ENCODE peak calls at places on chromosomes 11 and 22, in seven cellular contexts. S is A673, E is heart left ventricle, H is H1, G is dorsolateral prefrontal cortex, C is right atrium auricular region, R is fibroblast of lung. T is an unnamed sample.
A peak's percentile ranks its signal among the peaks of the same experiment; 100 is the strongest.

GRCh38 chr11:28767574-28767973 is 659.4 kb downstream of the METTL15 start:
- DNase-seq in E (no peak), R (peak; percentile 93), C (no peak), G (no peak), H (no peak), S (no peak), T (peak; percentile 61)

GRCh38 chr11:821513-822371 is 3.0 kb downstream of the PNPLA2 start:
- DNase-seq in S (no peak), C (no peak), R (no peak), E (peak; percentile 74), H (no peak), G (peak; percentile 57), T (no peak)

GRCh38 chr11:46678741-46679130 is 21.7 kb downstream of the ARHGAP1 start:
- DNase-seq in E (no peak), G (no peak), S (no peak), H (no peak), R (no peak), C (no peak), T (no peak)

GRCh38 chr11:33618363-33618735 is 82.3 kb downstream of the C11orf91 start:
- DNase-seq in R (no peak), G (no peak), S (no peak), H (no peak), C (no peak), E (no peak), T (no peak)

GRCh38 chr22:43861529-43861928 is 784 bp downstream of the SULT4A1 start:
- DNase-seq in S (no peak), G (peak; percentile 56), H (no peak), R (peak; percentile 21), E (no peak), C (no peak), T (no peak)

GRCh38 chr11:115590254-115590653 is 86.0 kb upstream of the CADM1 start:
- DNase-seq in C (no peak), G (no peak), H (no peak), E (peak; percentile 44), R (no peak), S (no peak), T (no peak)

GRCh38 chr11:66957971-66958231 is 282 bp downstream of the PC start:
- DNase-seq in C (no peak), S (no peak), H (no peak), E (no peak), G (no peak), R (no peak), T (no peak)

GRCh38 chr11:30049214-30049613 is 32.4 kb upstream of the KCNA4 start:
- DNase-seq in R (no peak), H (no peak), G (no peak), C (no peak), S (no peak), E (no peak), T (no peak)

GRCh38 chr11:102666331-102666957 is 39.1 kb downstream of the MMP27 start:
- DNase-seq in G (no peak), C (no peak), S (peak; percentile 79), H (no peak), E (no peak), R (peak; percentile 39), T (peak; percentile 44)

GRCh38 chr11:17673951-17674350 is 45.4 kb upstream of the MYOD1 start:
- DNase-seq in G (no peak), H (no peak), C (no peak), S (no peak), R (peak; percentile 53), E (no peak), T (peak; percentile 22)

GRCh38 chr11:2209900-2210321 is 38.3 kb upstream of the TH start:
- DNase-seq in H (no peak), S (no peak), G (no peak), E (no peak), C (peak; percentile 28), R (no peak), T (no peak)

GRCh38 chr11:9001736-9002135 is 2.1 kb downstream of the NRIP3 start:
- DNase-seq in H (no peak), S (peak; percentile 9), R (peak; percentile 88), E (no peak), G (no peak), C (no peak), T (peak; percentile 92)

GRCh38 chr11:93494341-93494740 is 48.9 kb downstream of the SMCO4 start:
- DNase-seq in H (no peak), E (no peak), C (no peak), R (peak; percentile 94), G (no peak), S (peak; percentile 27), T (peak; percentile 16)

GRCh38 chr11:61828629-61829407 is 718 bp downstream of the FADS2 start:
- DNase-seq in C (no peak), G (no peak), R (peak; percentile 36), E (peak; percentile 63), H (no peak), S (peak; percentile 72), T (no peak)

GRCh38 chr11:20005747-20006146 is 154.5 kb downstream of the DBX1 start:
- DNase-seq in C (no peak), H (no peak), S (no peak), E (no peak), G (no peak), R (no peak), T (no peak)

GRCh38 chr11:34926831-34927132 is 10.4 kb downstream of the PDHX start:
- DNase-seq in S (no peak), E (no peak), R (peak; percentile 53), H (no peak), G (no peak), C (no peak), T (no peak)

GRCh38 chr22:27853404-27853803 is 51.8 kb upstream of the MN1 start:
- DNase-seq in S (no peak), E (no peak), R (no peak), H (no peak), C (no peak), G (no peak), T (no peak)

GRCh38 chr11:129075757-129076156 is 116.4 kb downstream of the ARHGAP32 start:
- DNase-seq in S (no peak), G (no peak), R (no peak), C (no peak), E (no peak), H (no peak), T (no peak)

GRCh38 chr22:30635273-30636225 is at the start of gene SLC35E4:
- DNase-seq in R (peak; percentile 87), G (peak; percentile 93), S (peak; percentile 92), H (peak; percentile 69), C (peak; percentile 92), E (peak; percentile 95), T (peak; percentile 76)

GRCh38 chr11:6705905-6706535 is 22.9 kb upstream of the MRPL17 start:
- DNase-seq in H (no peak), C (no peak), E (no peak), R (peak; percentile 37), S (peak; percentile 77), G (no peak), T (peak; percentile 69)

GRCh38 chr11:65295001-65295400 is 19.7 kb upstream of the CDC42EP2 start:
- DNase-seq in R (no peak), C (no peak), H (no peak), G (no peak), E (no peak), S (no peak), T (no peak)

GRCh38 chr11:65295571-65296338 is 18.9 kb upstream of the CDC42EP2 start:
- DNase-seq in R (no peak), E (no peak), C (no peak), S (no peak), H (no peak), G (no peak), T (no peak)

GRCh38 chr11:65298131-65298535 is 16.5 kb upstream of the CDC42EP2 start:
- DNase-seq in S (no peak), H (no peak), R (no peak), E (peak; percentile 90), G (peak; percentile 71), C (peak; percentile 88), T (peak; percentile 32)

GRCh38 chr11:65298655-65299179 is 15.9 kb upstream of the CDC42EP2 start:
- DNase-seq in G (peak; percentile 84), H (no peak), R (peak; percentile 66), S (no peak), C (peak; percentile 86), E (peak; percentile 83), T (peak; percentile 36)

DNA sequence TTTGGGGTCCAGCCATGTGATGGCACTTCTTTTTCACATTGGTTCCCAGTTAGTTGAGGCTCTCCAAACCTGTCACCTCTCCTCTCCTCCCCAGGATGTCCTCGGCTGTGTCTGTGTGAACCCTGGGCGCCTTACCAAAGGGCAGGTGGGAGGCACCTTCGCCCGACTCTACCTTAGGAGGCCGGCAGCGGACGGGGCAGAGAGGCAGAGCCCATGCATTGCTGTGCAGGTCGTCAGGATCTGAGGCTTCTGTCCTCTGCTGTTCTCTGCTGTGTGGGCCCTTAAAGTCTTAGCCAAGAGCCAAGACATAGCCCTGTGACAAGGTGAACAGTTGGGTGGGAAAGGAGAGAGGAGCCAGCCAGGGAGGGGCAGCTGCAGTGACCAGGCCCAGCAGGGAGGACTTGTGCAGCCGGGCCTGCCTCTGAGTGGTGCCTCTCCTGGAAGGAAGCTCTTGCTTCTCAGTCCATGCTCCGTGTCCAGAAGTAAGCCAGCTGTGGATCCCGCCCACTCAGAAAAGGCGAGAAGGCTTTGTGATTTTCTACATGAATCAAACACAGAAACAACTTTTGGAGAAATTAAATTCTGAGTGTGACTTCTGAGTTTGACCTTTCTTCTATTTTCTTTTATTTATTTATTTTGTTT is 17.5 kb upstream of the CDC42EP2 start:
- DNase-seq in E (peak; percentile 69), G (no peak), C (no peak), S (no peak), R (no peak), H (no peak), T (no peak)
- H3K27ac ChIP-seq in E (peak overlapping the region; percentile 56), G (peak overlapping the region; percentile 98), C (peak overlapping the region; percentile 80), S (no peak overlapping the region), R (peak overlapping the region; percentile 97), H (no peak overlapping the region), T (no peak overlapping the region)

GRCh38 chr11:69707156-69707555 is 3.3 kb upstream of the FGF19 start:
- DNase-seq in R (no peak), G (no peak), C (no peak), H (no peak), E (no peak), S (peak; percentile 60), T (no peak)
- H3K27me3 ChIP-seq in R (peaks cover 34% of the 10 kb centered on the region), G (no peaks in the 10 kb centered on the region), C (peaks cover 14% of the 10 kb centered on the region), H (peaks cover 8% of the 10 kb centered on the region), E (peaks cover 38% of the 10 kb centered on the region), S (peaks cover 23% of the 10 kb centered on the region), T (peaks cover 43% of the 10 kb centered on the region)

DNA sequence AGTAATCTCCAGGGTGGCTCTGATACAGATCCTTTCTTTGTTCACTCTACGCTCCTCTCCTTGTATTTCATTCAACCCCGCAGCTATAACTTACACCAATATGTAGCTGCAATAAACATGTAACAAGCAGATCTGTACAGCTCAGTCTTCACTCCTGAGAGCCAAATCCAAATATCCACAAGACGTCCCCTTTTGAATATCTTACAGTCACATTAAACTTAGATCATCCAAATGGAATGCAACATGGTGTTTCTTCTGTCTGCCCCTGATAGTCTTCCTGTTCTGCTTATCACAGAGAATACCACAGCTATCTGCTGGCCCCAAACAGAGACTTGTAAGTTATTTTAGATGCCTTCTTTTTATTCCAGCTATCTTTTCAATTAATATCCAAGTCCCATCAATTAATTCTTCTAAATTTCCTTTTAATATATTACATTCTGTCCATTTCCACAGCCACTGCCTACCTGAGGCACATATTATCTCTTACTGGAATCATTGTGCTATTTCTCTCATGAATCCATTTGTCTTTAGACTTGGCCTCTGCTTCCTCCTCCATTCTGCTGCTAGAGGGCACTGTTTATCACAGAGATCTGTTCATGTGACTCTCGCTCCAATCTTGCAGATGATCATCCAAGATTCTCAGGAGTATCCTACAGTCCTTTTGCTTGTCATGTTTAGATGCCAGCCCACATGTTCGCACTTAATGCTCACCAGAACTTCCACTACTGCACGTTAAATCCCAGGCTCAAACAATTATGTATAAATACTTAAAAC is 908.6 kb downstream of the NTM start:
- DNase-seq in S (peak; percentile 47), H (no peak), R (peak; percentile 77), C (no peak), G (no peak), E (no peak), T (peak; percentile 69)
- TF ChIP-seq CTCF in S (peak; percentile 60), H (peak; percentile 74), R (peak; percentile 47), C (no peak), G (peak; percentile 61), E (peak; percentile 44), T (peak; percentile 68)

GRCh38 chr22:35970601-35971417 is 57.8 kb downstream of the RBFOX2 start:
- DNase-seq in E (no peak), G (no peak), S (peak; percentile 51), C (no peak), R (peak; percentile 20), H (no peak), T (no peak)
- H3K27ac ChIP-seq in E (peak overlapping the region; percentile 33), G (peak overlapping the region; percentile 80), S (peak overlapping the region; percentile 93), C (no peak overlapping the region), R (peak overlapping the region; percentile 46), H (no peak overlapping the region), T (peak overlapping the region; percentile 66)